ENCODE peak calls at places on chromosomes 16 and 17, in eight cellular contexts. One of them, this sample, is unnamed.

GRCh38 chr16:2827831-2828520 is 2.1 kb upstream of the ZG16B start:
- DNase-seq in ovary: no peak
- DNase-seq in germinal center: no peak
- DNase-seq in stimulated activated CD4-positive, alpha-beta T cell treated with anti-CD3 and anti-CD28 coated beads, Interleukin-4, amount 100 ng/mL, for 1 hour: no peak
- DNase-seq in foreskin fibroblast: no peak
- DNase-seq in glutamatergic neuron: no peak
- DNase-seq in myocyte: no peak
- DNase-seq in Right ventricle myocardium superior: peak; percentile 29
- DNase-seq in this sample: no peak

GRCh38 chr17:62140836-62141235 is 75.8 kb upstream of the MED13 start:
- DNase-seq in ovary: no peak
- DNase-seq in germinal center: no peak
- DNase-seq in stimulated activated CD4-positive, alpha-beta T cell treated with anti-CD3 and anti-CD28 coated beads, Interleukin-4, amount 100 ng/mL, for 1 hour: no peak
- DNase-seq in foreskin fibroblast: no peak
- DNase-seq in glutamatergic neuron: no peak
- DNase-seq in myocyte: peak; percentile 24
- DNase-seq in Right ventricle myocardium superior: no peak
- DNase-seq in this sample: no peak

GRCh38 chr17:29549169-29549935 is 17.5 kb downstream of the ABHD15 start:
- DNase-seq in ovary: no peak
- DNase-seq in germinal center: no peak
- DNase-seq in stimulated activated CD4-positive, alpha-beta T cell treated with anti-CD3 and anti-CD28 coated beads, Interleukin-4, amount 100 ng/mL, for 1 hour: no peak
- DNase-seq in foreskin fibroblast: no peak
- DNase-seq in glutamatergic neuron: no peak
- DNase-seq in myocyte: peak; percentile 18
- DNase-seq in Right ventricle myocardium superior: no peak
- DNase-seq in this sample: no peak

GRCh38 chr17:16456770-16457316 is 35.1 kb downstream of the LRRC75A start:
- DNase-seq in ovary: no peak
- DNase-seq in germinal center: no peak
- DNase-seq in stimulated activated CD4-positive, alpha-beta T cell treated with anti-CD3 and anti-CD28 coated beads, Interleukin-4, amount 100 ng/mL, for 1 hour: no peak
- DNase-seq in foreskin fibroblast: no peak
- DNase-seq in glutamatergic neuron: peak; percentile 39
- DNase-seq in myocyte: no peak
- DNase-seq in Right ventricle myocardium superior: no peak
- DNase-seq in this sample: no peak

GRCh38 chr17:2388020-2388704 is 12.7 kb downstream of the MNT start:
- DNase-seq in ovary: peak; percentile 37
- DNase-seq in germinal center: no peak
- DNase-seq in stimulated activated CD4-positive, alpha-beta T cell treated with anti-CD3 and anti-CD28 coated beads, Interleukin-4, amount 100 ng/mL, for 1 hour: no peak
- DNase-seq in foreskin fibroblast: no peak
- DNase-seq in glutamatergic neuron: no peak
- DNase-seq in myocyte: no peak
- DNase-seq in Right ventricle myocardium superior: no peak
- DNase-seq in this sample: no peak

GRCh38 chr17:75130632-75131277 is 787 bp downstream of the NT5C start:
- DNase-seq in ovary: peak; percentile 68
- DNase-seq in germinal center: peak; percentile 51
- DNase-seq in stimulated activated CD4-positive, alpha-beta T cell treated with anti-CD3 and anti-CD28 coated beads, Interleukin-4, amount 100 ng/mL, for 1 hour: peak; percentile 57
- DNase-seq in foreskin fibroblast: peak; percentile 42
- DNase-seq in glutamatergic neuron: peak; percentile 70
- DNase-seq in myocyte: peak; percentile 63
- DNase-seq in Right ventricle myocardium superior: peak; percentile 63
- DNase-seq in this sample: peak; percentile 80

GRCh38 chr16:75043175-75043937 is 44.5 kb downstream of the ZNRF1 start:
- DNase-seq in ovary: peak; percentile 9
- DNase-seq in germinal center: no peak
- DNase-seq in stimulated activated CD4-positive, alpha-beta T cell treated with anti-CD3 and anti-CD28 coated beads, Interleukin-4, amount 100 ng/mL, for 1 hour: no peak
- DNase-seq in foreskin fibroblast: no peak
- DNase-seq in glutamatergic neuron: no peak
- DNase-seq in myocyte: no peak
- DNase-seq in Right ventricle myocardium superior: no peak
- DNase-seq in this sample: no peak

GRCh38 chr16:88941933-88942909 is 34.8 kb downstream of the CBFA2T3 start:
- DNase-seq in ovary: peak; percentile 41
- DNase-seq in germinal center: peak; percentile 90
- DNase-seq in stimulated activated CD4-positive, alpha-beta T cell treated with anti-CD3 and anti-CD28 coated beads, Interleukin-4, amount 100 ng/mL, for 1 hour: peak; percentile 68
- DNase-seq in foreskin fibroblast: no peak
- DNase-seq in glutamatergic neuron: peak; percentile 88
- DNase-seq in myocyte: peak; percentile 50
- DNase-seq in Right ventricle myocardium superior: peak; percentile 76
- DNase-seq in this sample: peak; percentile 84

GRCh38 chr16:83899978-83900377 is 1.1 kb downstream of the MLYCD start:
- DNase-seq in ovary: no peak
- DNase-seq in germinal center: no peak
- DNase-seq in stimulated activated CD4-positive, alpha-beta T cell treated with anti-CD3 and anti-CD28 coated beads, Interleukin-4, amount 100 ng/mL, for 1 hour: no peak
- DNase-seq in foreskin fibroblast: no peak
- DNase-seq in glutamatergic neuron: no peak
- DNase-seq in myocyte: no peak
- DNase-seq in Right ventricle myocardium superior: no peak
- DNase-seq in this sample: no peak

GRCh38 chr17:44358066-44358465 is 5.6 kb downstream of the FAM171A2 start:
- DNase-seq in ovary: no peak
- DNase-seq in germinal center: no peak
- DNase-seq in stimulated activated CD4-positive, alpha-beta T cell treated with anti-CD3 and anti-CD28 coated beads, Interleukin-4, amount 100 ng/mL, for 1 hour: no peak
- DNase-seq in foreskin fibroblast: no peak
- DNase-seq in glutamatergic neuron: no peak
- DNase-seq in myocyte: no peak
- DNase-seq in Right ventricle myocardium superior: no peak
- DNase-seq in this sample: no peak

GRCh38 chr16:88377961-88378360 is 4.8 kb upstream of the ZNF469 start:
- DNase-seq in ovary: no peak
- DNase-seq in germinal center: no peak
- DNase-seq in stimulated activated CD4-positive, alpha-beta T cell treated with anti-CD3 and anti-CD28 coated beads, Interleukin-4, amount 100 ng/mL, for 1 hour: no peak
- DNase-seq in foreskin fibroblast: no peak
- DNase-seq in glutamatergic neuron: peak; percentile 10
- DNase-seq in myocyte: no peak
- DNase-seq in Right ventricle myocardium superior: peak; percentile 15
- DNase-seq in this sample: no peak

GRCh38 chr17:76145231-76146052 is 4.4 kb upstream of the FOXJ1 start:
- DNase-seq in ovary: no peak
- DNase-seq in germinal center: peak; percentile 53
- DNase-seq in stimulated activated CD4-positive, alpha-beta T cell treated with anti-CD3 and anti-CD28 coated beads, Interleukin-4, amount 100 ng/mL, for 1 hour: peak; percentile 48
- DNase-seq in foreskin fibroblast: no peak
- DNase-seq in glutamatergic neuron: no peak
- DNase-seq in myocyte: no peak
- DNase-seq in Right ventricle myocardium superior: no peak
- DNase-seq in this sample: no peak

GRCh38 chr17:78541488-78542237 is 35.5 kb downstream of the DNAH17 start:
- DNase-seq in ovary: no peak
- DNase-seq in germinal center: no peak
- DNase-seq in stimulated activated CD4-positive, alpha-beta T cell treated with anti-CD3 and anti-CD28 coated beads, Interleukin-4, amount 100 ng/mL, for 1 hour: no peak
- DNase-seq in foreskin fibroblast: no peak
- DNase-seq in glutamatergic neuron: no peak
- DNase-seq in myocyte: peak; percentile 54
- DNase-seq in Right ventricle myocardium superior: no peak
- DNase-seq in this sample: no peak

GRCh38 chr16:48586083-48586482 is 23.9 kb downstream of the N4BP1 start:
- DNase-seq in ovary: no peak
- DNase-seq in germinal center: no peak
- DNase-seq in stimulated activated CD4-positive, alpha-beta T cell treated with anti-CD3 and anti-CD28 coated beads, Interleukin-4, amount 100 ng/mL, for 1 hour: no peak
- DNase-seq in foreskin fibroblast: no peak
- DNase-seq in glutamatergic neuron: no peak
- DNase-seq in myocyte: no peak
- DNase-seq in Right ventricle myocardium superior: no peak
- DNase-seq in this sample: no peak

GRCh38 chr17:8004899-8005298 is 2.5 kb downstream of the GUCY2D start:
- DNase-seq in ovary: no peak
- DNase-seq in germinal center: no peak
- DNase-seq in stimulated activated CD4-positive, alpha-beta T cell treated with anti-CD3 and anti-CD28 coated beads, Interleukin-4, amount 100 ng/mL, for 1 hour: no peak
- DNase-seq in foreskin fibroblast: no peak
- DNase-seq in glutamatergic neuron: no peak
- DNase-seq in myocyte: no peak
- DNase-seq in Right ventricle myocardium superior: no peak
- DNase-seq in this sample: peak; percentile 86

This sample was measured in AG08396.